ENCODE peak calls at places on chromosomes 2 and 18, in six cellular contexts. One of them, this sample, is unnamed.
A peak's percentile ranks its signal among the peaks of the same experiment; 100 is the strongest.

GRCh38 chr2:10664652-10665051 is 25.1 kb downstream of the NOL10 start:
- DNase-seq in stomach: no peak
- DNase-seq in left ventricle myocardium inferior: no peak
- DNase-seq in psoas muscle: no peak
- DNase-seq in AG09309: no peak
- DNase-seq in OCI-LY7: no peak
- DNase-seq in this sample: no peak

GRCh38 chr18:79513381-79514081 is 117.8 kb downstream of the NFATC1 start:
- DNase-seq in stomach: peak; percentile 18
- DNase-seq in left ventricle myocardium inferior: no peak
- DNase-seq in psoas muscle: peak; percentile 37
- DNase-seq in AG09309: no peak
- DNase-seq in OCI-LY7: no peak
- DNase-seq in this sample: no peak

GRCh38 chr2:212940816-212941215 is 210.6 kb downstream of the IKZF2 start:
- DNase-seq in stomach: peak; percentile 70
- DNase-seq in left ventricle myocardium inferior: peak; percentile 15
- DNase-seq in psoas muscle: no peak
- DNase-seq in AG09309: no peak
- DNase-seq in OCI-LY7: no peak
- DNase-seq in this sample: no peak

GRCh38 chr18:75586576-75586975 is 159.1 kb upstream of the SMIM21 start:
- DNase-seq in stomach: no peak
- DNase-seq in left ventricle myocardium inferior: no peak
- DNase-seq in psoas muscle: no peak
- DNase-seq in AG09309: no peak
- DNase-seq in OCI-LY7: no peak
- DNase-seq in this sample: no peak

GRCh38 chr2:200377774-200378336 is 71.4 kb downstream of the SPATS2L start:
- DNase-seq in stomach: peak; percentile 57
- DNase-seq in left ventricle myocardium inferior: no peak
- DNase-seq in psoas muscle: no peak
- DNase-seq in AG09309: no peak
- DNase-seq in OCI-LY7: no peak
- DNase-seq in this sample: no peak

GRCh38 chr2:235807347-235807746 is 313.5 kb downstream of the AGAP1 start:
- DNase-seq in stomach: no peak
- DNase-seq in left ventricle myocardium inferior: no peak
- DNase-seq in psoas muscle: no peak
- DNase-seq in AG09309: no peak
- DNase-seq in OCI-LY7: no peak
- DNase-seq in this sample: no peak

GRCh38 chr2:156800065-156800556 is 363.9 kb downstream of the GPD2 start:
- DNase-seq in stomach: no peak
- DNase-seq in left ventricle myocardium inferior: no peak
- DNase-seq in psoas muscle: no peak
- DNase-seq in AG09309: no peak
- DNase-seq in OCI-LY7: no peak
- DNase-seq in this sample: no peak

GRCh38 chr2:201255468-201255867 is 4.9 kb upstream of the CASP8 start:
- DNase-seq in stomach: no peak
- DNase-seq in left ventricle myocardium inferior: no peak
- DNase-seq in psoas muscle: no peak
- DNase-seq in AG09309: no peak
- DNase-seq in OCI-LY7: no peak
- DNase-seq in this sample: no peak

GRCh38 chr2:38716185-38716584 is 35.0 kb downstream of the SRSF7 start:
- DNase-seq in stomach: no peak
- DNase-seq in left ventricle myocardium inferior: no peak
- DNase-seq in psoas muscle: no peak
- DNase-seq in AG09309: peak; percentile 47
- DNase-seq in OCI-LY7: no peak
- DNase-seq in this sample: peak; percentile 16

GRCh38 chr2:226673314-226673723 is 126.3 kb downstream of the IRS1 start:
- DNase-seq in stomach: peak; percentile 63
- DNase-seq in left ventricle myocardium inferior: no peak
- DNase-seq in psoas muscle: peak; percentile 78
- DNase-seq in AG09309: peak; percentile 94
- DNase-seq in OCI-LY7: no peak
- DNase-seq in this sample: peak; percentile 75

GRCh38 chr2:121491566-121491965 is 39.1 kb upstream of the RNU4ATAC start:
- DNase-seq in stomach: no peak
- DNase-seq in left ventricle myocardium inferior: no peak
- DNase-seq in psoas muscle: no peak
- DNase-seq in AG09309: no peak
- DNase-seq in OCI-LY7: no peak
- DNase-seq in this sample: no peak

GRCh38 chr2:166572958-166573357 is 78.9 kb upstream of the SCN7A start:
- DNase-seq in stomach: no peak
- DNase-seq in left ventricle myocardium inferior: no peak
- DNase-seq in psoas muscle: no peak
- DNase-seq in AG09309: no peak
- DNase-seq in OCI-LY7: no peak
- DNase-seq in this sample: no peak

GRCh38 chr2:63792523-63792922 is 49.2 kb upstream of the UGP2 start:
- DNase-seq in stomach: no peak
- DNase-seq in left ventricle myocardium inferior: no peak
- DNase-seq in psoas muscle: no peak
- DNase-seq in AG09309: peak; percentile 74
- DNase-seq in OCI-LY7: no peak
- DNase-seq in this sample: no peak

GRCh38 chr18:45186832-45187231 is 428.4 kb upstream of the SLC14A2 start:
- DNase-seq in stomach: no peak
- DNase-seq in left ventricle myocardium inferior: no peak
- DNase-seq in psoas muscle: no peak
- DNase-seq in AG09309: no peak
- DNase-seq in OCI-LY7: no peak
- DNase-seq in this sample: no peak

GRCh38 chr2:142989276-142990204 is 112.1 kb downstream of the KYNU start:
- DNase-seq in stomach: no peak
- DNase-seq in left ventricle myocardium inferior: no peak
- DNase-seq in psoas muscle: no peak
- DNase-seq in AG09309: no peak
- DNase-seq in OCI-LY7: peak; percentile 43
- DNase-seq in this sample: peak; percentile 27

GRCh38 chr2:231666171-231667095 is 41.9 kb upstream of the PTMA start:
- DNase-seq in stomach: peak; percentile 96
- DNase-seq in left ventricle myocardium inferior: peak; percentile 96
- DNase-seq in psoas muscle: peak; percentile 97
- DNase-seq in AG09309: peak; percentile 61
- DNase-seq in OCI-LY7: peak; percentile 68
- DNase-seq in this sample: peak; percentile 89

GRCh38 chr2:66888791-66889631 is 454.1 kb downstream of the MEIS1 start:
- DNase-seq in stomach: no peak
- DNase-seq in left ventricle myocardium inferior: no peak
- DNase-seq in psoas muscle: no peak
- DNase-seq in AG09309: peak; percentile 100
- DNase-seq in OCI-LY7: no peak
- DNase-seq in this sample: peak; percentile 94

GRCh38 chr2:166375736-166376487 is at the start of gene SCN9A:
- DNase-seq in stomach: peak; percentile 69
- DNase-seq in left ventricle myocardium inferior: peak; percentile 74
- DNase-seq in psoas muscle: peak; percentile 81
- DNase-seq in AG09309: no peak
- DNase-seq in OCI-LY7: no peak
- DNase-seq in this sample: peak; percentile 58

GRCh38 chr2:430280-431040 is 142.6 kb upstream of the ALKAL2 start:
- DNase-seq in stomach: no peak
- DNase-seq in left ventricle myocardium inferior: no peak
- DNase-seq in psoas muscle: no peak
- DNase-seq in AG09309: no peak
- DNase-seq in OCI-LY7: no peak
- DNase-seq in this sample: no peak

GRCh38 chr2:86420913-86421312 is 20.3 kb upstream of the KDM3A start:
- DNase-seq in stomach: no peak
- DNase-seq in left ventricle myocardium inferior: no peak
- DNase-seq in psoas muscle: no peak
- DNase-seq in AG09309: no peak
- DNase-seq in OCI-LY7: no peak
- DNase-seq in this sample: no peak

GRCh38 chr18:79352432-79352831 is 43.3 kb upstream of the NFATC1 start:
- DNase-seq in stomach: no peak
- DNase-seq in left ventricle myocardium inferior: no peak
- DNase-seq in psoas muscle: no peak
- DNase-seq in AG09309: no peak
- DNase-seq in OCI-LY7: no peak
- DNase-seq in this sample: no peak

GRCh38 chr2:127826047-127826446 is 15.1 kb upstream of the WDR33 start:
- DNase-seq in stomach: no peak
- DNase-seq in left ventricle myocardium inferior: no peak
- DNase-seq in psoas muscle: no peak
- DNase-seq in AG09309: no peak
- DNase-seq in OCI-LY7: no peak
- DNase-seq in this sample: no peak

GRCh38 chr2:28333606-28334526 is 58.8 kb upstream of the FOSL2 start:
- DNase-seq in stomach: no peak
- DNase-seq in left ventricle myocardium inferior: peak; percentile 62
- DNase-seq in psoas muscle: peak; percentile 85
- DNase-seq in AG09309: no peak
- DNase-seq in OCI-LY7: no peak
- DNase-seq in this sample: no peak

GRCh38 chr18:53567935-53568574 is 656.4 kb downstream of the MBD2 start:
- DNase-seq in stomach: no peak
- DNase-seq in left ventricle myocardium inferior: no peak
- DNase-seq in psoas muscle: no peak
- DNase-seq in AG09309: peak; percentile 3
- DNase-seq in OCI-LY7: peak; percentile 16
- DNase-seq in this sample: no peak

GRCh38 chr18:79275461-79275860 is 120.3 kb upstream of the NFATC1 start:
- DNase-seq in stomach: no peak
- DNase-seq in left ventricle myocardium inferior: no peak
- DNase-seq in psoas muscle: no peak
- DNase-seq in AG09309: no peak
- DNase-seq in OCI-LY7: no peak
- DNase-seq in this sample: no peak

GRCh38 chr2:1518891-1519530 is 105.7 kb downstream of the TPO start:
- DNase-seq in stomach: no peak
- DNase-seq in left ventricle myocardium inferior: peak; percentile 51
- DNase-seq in psoas muscle: no peak
- DNase-seq in AG09309: no peak
- DNase-seq in OCI-LY7: no peak
- DNase-seq in this sample: no peak
- TF ChIP-seq CTCF in stomach: no peak
- TF ChIP-seq CTCF in left ventricle myocardium inferior: no peak
- TF ChIP-seq CTCF in psoas muscle: no peak
- TF ChIP-seq CTCF in AG09309: no peak
- TF ChIP-seq CTCF in OCI-LY7: no peak
- TF ChIP-seq CTCF in this sample: no peak

GRCh38 chr2:3558205-3559014 is at the start of gene RNASEH1:
- DNase-seq in stomach: peak; percentile 99
- DNase-seq in left ventricle myocardium inferior: peak; percentile 99
- DNase-seq in psoas muscle: peak; percentile 99
- DNase-seq in AG09309: peak; percentile 90
- DNase-seq in OCI-LY7: peak; percentile 98
- DNase-seq in this sample: peak; percentile 96

GRCh38 chr2:3557588-3558204 is 437 bp downstream of the RNASEH1 start:
- DNase-seq in stomach: no peak
- DNase-seq in left ventricle myocardium inferior: no peak
- DNase-seq in psoas muscle: no peak
- DNase-seq in AG09309: no peak
- DNase-seq in OCI-LY7: no peak
- DNase-seq in this sample: no peak

DNA sequence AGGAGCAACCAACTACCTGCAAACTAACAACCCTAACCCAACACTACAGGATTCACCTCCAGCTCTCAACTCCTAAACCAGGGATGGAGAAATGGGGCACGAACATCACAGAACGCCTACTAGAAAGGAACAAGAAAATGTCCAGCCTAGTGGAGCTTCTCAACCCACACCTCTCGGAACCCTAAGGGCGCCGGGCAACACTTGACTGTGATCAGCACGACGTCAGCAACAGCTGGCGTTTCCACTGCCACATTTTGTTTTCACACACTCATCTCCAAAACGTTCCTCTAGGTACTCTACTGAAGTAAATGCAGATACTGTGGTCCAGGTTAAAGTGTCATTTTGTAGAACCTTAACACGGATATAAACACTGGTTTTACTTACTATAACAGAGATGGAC is 4.2 kb downstream of the RNASEH1 start:
- DNase-seq in stomach: no peak
- DNase-seq in left ventricle myocardium inferior: no peak
- DNase-seq in psoas muscle: peak; percentile 28
- DNase-seq in AG09309: no peak
- DNase-seq in OCI-LY7: no peak
- DNase-seq in this sample: no peak
- TF ChIP-seq CTCF in stomach: no peak
- TF ChIP-seq CTCF in left ventricle myocardium inferior: no peak
- TF ChIP-seq CTCF in psoas muscle: no peak
- TF ChIP-seq CTCF in AG09309: no peak
- TF ChIP-seq CTCF in OCI-LY7: no peak
- TF ChIP-seq CTCF in this sample: no peak

DNA sequence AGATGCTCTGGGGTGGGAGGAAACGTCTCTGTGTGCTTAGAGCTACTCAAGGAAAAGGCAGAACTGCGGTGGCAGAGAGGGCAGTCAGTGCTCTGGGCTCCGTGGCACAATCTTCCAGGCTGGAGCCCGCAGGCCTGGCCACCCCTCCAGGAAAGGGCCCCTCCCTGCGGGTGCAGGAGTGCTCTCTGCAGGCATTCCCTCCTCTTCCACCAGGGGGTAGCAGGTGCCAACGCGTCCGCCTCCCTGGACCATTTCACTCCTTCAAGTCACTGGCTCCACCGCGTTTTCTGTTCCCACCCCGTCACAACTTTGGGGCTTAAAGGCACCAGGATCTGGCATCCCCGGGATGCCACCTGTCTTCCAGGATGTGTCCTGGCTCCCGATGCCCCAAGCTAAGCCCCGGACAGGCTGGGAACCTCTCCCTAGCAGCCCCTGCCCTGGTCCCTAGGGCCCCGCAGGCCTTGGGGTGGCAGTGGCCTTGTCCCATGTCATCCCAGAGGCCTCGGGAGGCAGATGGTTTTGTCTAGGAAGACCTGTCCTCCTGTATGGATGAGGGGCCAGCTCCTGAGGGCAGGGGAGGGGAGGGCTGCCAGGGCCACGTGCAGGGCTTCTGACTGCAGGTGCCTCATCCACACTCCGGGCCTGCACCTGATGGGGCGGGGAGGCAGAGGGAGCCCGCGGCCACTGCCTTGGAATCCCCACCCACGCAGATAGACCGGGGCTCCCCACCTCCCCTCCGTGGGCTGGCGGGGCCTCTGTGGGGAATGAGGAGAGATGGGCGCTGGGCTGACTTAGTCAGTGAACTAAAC is 26.4 kb downstream of the KCNIP3 start:
- DNase-seq in stomach: peak; percentile 38
- DNase-seq in left ventricle myocardium inferior: no peak
- DNase-seq in psoas muscle: no peak
- DNase-seq in AG09309: no peak
- DNase-seq in OCI-LY7: peak; percentile 15
- DNase-seq in this sample: no peak
- TF ChIP-seq CTCF in stomach: peak; percentile 21
- TF ChIP-seq CTCF in left ventricle myocardium inferior: peak; percentile 51
- TF ChIP-seq CTCF in psoas muscle: peak; percentile 15
- TF ChIP-seq CTCF in AG09309: peak; percentile 61
- TF ChIP-seq CTCF in OCI-LY7: peak; percentile 67
- TF ChIP-seq CTCF in this sample: peak; percentile 16

DNA sequence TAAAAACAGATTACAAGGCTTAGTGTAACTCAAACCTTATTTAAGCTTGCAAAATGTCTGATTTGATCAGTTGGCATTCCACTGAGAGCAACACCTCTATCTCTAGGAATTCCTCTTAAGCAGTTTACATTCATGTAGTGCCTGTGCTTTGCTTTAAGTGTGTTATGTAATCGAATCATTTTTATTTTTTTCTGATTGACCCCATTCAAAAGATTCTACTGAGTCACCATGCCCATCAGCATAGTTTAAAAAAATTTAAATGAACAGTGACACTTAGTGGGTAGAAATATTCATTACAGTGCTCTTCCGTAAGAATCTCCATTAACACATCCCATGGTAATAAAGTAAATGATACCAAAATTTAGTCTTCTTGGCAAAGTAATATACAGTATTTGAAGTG is 67.8 kb upstream of the SLC4A10 start:
- DNase-seq in stomach: no peak
- DNase-seq in left ventricle myocardium inferior: no peak
- DNase-seq in psoas muscle: no peak
- DNase-seq in AG09309: no peak
- DNase-seq in OCI-LY7: no peak
- DNase-seq in this sample: no peak
- TF ChIP-seq CTCF in stomach: no peak
- TF ChIP-seq CTCF in left ventricle myocardium inferior: no peak
- TF ChIP-seq CTCF in psoas muscle: no peak
- TF ChIP-seq CTCF in AG09309: no peak
- TF ChIP-seq CTCF in OCI-LY7: peak; percentile 49
- TF ChIP-seq CTCF in this sample: no peak